ENCODE peak calls at places on chromosomes 5 and 9, in six cellular contexts. V, Q, D, K, N and R are unnamed samples.

GRCh38 chr5:159218595-159219023 is 9.3 kb upstream of the RNF145 start:
- DNase-seq in V (no peak), Q (no peak), D (no peak), K (no peak), N (peak; percentile 41), R (no peak)

GRCh38 chr9:72141484-72141883 is 7.8 kb upstream of the GDA start:
- DNase-seq in V (no peak), Q (no peak), D (no peak), K (no peak), N (no peak), R (no peak)

GRCh38 chr5:96229173-96229572 is 203.9 kb downstream of the PCSK1 start:
- DNase-seq in V (no peak), Q (no peak), D (no peak), K (no peak), N (no peak), R (no peak)

GRCh38 chr5:65916636-65917035 is 9.7 kb upstream of the ERBIN start:
- DNase-seq in V (no peak), Q (no peak), D (no peak), K (no peak), N (no peak), R (no peak)

GRCh38 chr5:5497132-5497748 is 74.8 kb downstream of the ICE1 start:
- DNase-seq in V (peak; percentile 23), Q (peak; percentile 34), D (peak; percentile 37), K (peak; percentile 70), N (peak; percentile 48), R (no peak)

GRCh38 chr9:21402387-21403247 is 6.3 kb upstream of the IFNA8 start:
- DNase-seq in V (no peak), Q (no peak), D (no peak), K (peak; percentile 5), N (peak; percentile 13), R (no peak)

GRCh38 chr5:178306430-178307225 is 74.0 kb upstream of the PHYKPL start:
- DNase-seq in V (no peak), Q (no peak), D (no peak), K (no peak), N (no peak), R (no peak)

GRCh38 chr5:37738057-37738691 is 101.7 kb downstream of the GDNF start:
- DNase-seq in V (peak; percentile 84), Q (no peak), D (peak; percentile 95), K (no peak), N (peak; percentile 96), R (peak; percentile 99)

GRCh38 chr9:119052339-119053030 is 316.8 kb downstream of the BRINP1 start:
- DNase-seq in V (no peak), Q (peak; percentile 57), D (no peak), K (no peak), N (peak; percentile 1), R (no peak)

GRCh38 chr5:54792611-54793404 is 192.6 kb downstream of the ESM1 start:
- DNase-seq in V (no peak), Q (no peak), D (peak; percentile 43), K (peak; percentile 50), N (peak; percentile 43), R (no peak)

GRCh38 chr5:41161271-41161670 is 52.1 kb downstream of the C6 start:
- DNase-seq in V (no peak), Q (no peak), D (no peak), K (no peak), N (peak; percentile 36), R (peak; percentile 40)

GRCh38 chr5:173880306-173880985 is 7.7 kb upstream of the CPEB4 start:
- DNase-seq in V (peak; percentile 95), Q (no peak), D (no peak), K (no peak), N (peak; percentile 92), R (peak; percentile 65)